ENCODE peak calls at places on chromosome 13, in four cellular contexts. J, F, V and O are unnamed samples. For H3K4me1, the result is how much of the 10 kb centered on the place peaks cover.

GRCh38 chr13:37058801-37059135 is 720 bp downstream of the SUPT20H start:
- DNase-seq in J (peak), F (no peak), V (no peak), O (no peak)

GRCh38 chr13:33174491-33174890 is 111.1 kb downstream of the STARD13 start:
- DNase-seq in J (peak), F (no peak), V (no peak), O (no peak)

GRCh38 chr13:83286737-83287136 is 595.5 kb downstream of the SLITRK1 start:
- DNase-seq in J (no peak), F (no peak), V (no peak), O (no peak)

GRCh38 chr13:23952796-23953195 is 55.5 kb upstream of the C1QTNF9B start:
- DNase-seq in J (no peak), F (no peak), V (no peak), O (no peak)

GRCh38 chr13:105634059-105634458 is 901.4 kb downstream of the EFNB2 start:
- DNase-seq in J (no peak), F (no peak), V (no peak), O (no peak)

GRCh38 chr13:73248711-73249580 is 190.1 kb downstream of the KLF5 start:
- DNase-seq in J (peak), F (no peak), V (no peak), O (no peak)

GRCh38 chr13:91196958-91197357 is 150.5 kb upstream of the MIR17HG start:
- DNase-seq in J (no peak), F (no peak), V (no peak), O (no peak)

GRCh38 chr13:50679321-50679720 is 164.2 kb downstream of the DLEU7 start:
- DNase-seq in J (no peak), F (no peak), V (no peak), O (no peak)

GRCh38 chr13:32415019-32415418 is 12.9 kb downstream of the N4BP2L1 start:
- DNase-seq in J (peak), F (no peak), V (peak), O (peak)

GRCh38 chr13:25114220-25114619 is 18.3 kb downstream of the PABPC3 start:
- DNase-seq in J (peak), F (no peak), V (peak), O (peak)

GRCh38 chr13:87954116-87954515 is 282.9 kb downstream of the SLITRK5 start:
- DNase-seq in J (no peak), F (no peak), V (no peak), O (no peak)

GRCh38 chr13:87356314-87356713 is 314.9 kb upstream of the SLITRK5 start:
- DNase-seq in J (no peak), F (no peak), V (no peak), O (no peak)

GRCh38 chr13:45662122-45662521 is 40.0 kb upstream of the CBY2 start:
- DNase-seq in J (no peak), F (no peak), V (no peak), O (no peak)

GRCh38 chr13:28355046-28355821 is 139.7 kb downstream of the FLT1 start:
- DNase-seq in J (no peak), F (no peak), V (no peak), O (no peak)

GRCh38 chr13:40069173-40070044 is 413.9 kb downstream of the COG6 start:
- DNase-seq in J (peak), F (peak), V (peak), O (peak)

GRCh38 chr13:48000559-48001126 is 430 bp downstream of the SUCLA2 start:
- DNase-seq in J (no peak), F (no peak), V (no peak), O (peak)

GRCh38 chr13:48782429-48782840 is 128.7 kb downstream of the CYSLTR2 start:
- DNase-seq in J (no peak), F (no peak), V (no peak), O (no peak)

GRCh38 chr13:29411493-29411892 is 184.0 kb downstream of the SLC7A1 start:
- DNase-seq in J (no peak), F (no peak), V (no peak), O (no peak)

GRCh38 chr13:109779074-109779473 is 7.3 kb downstream of the IRS2 start:
- DNase-seq in J (peak), F (no peak), V (no peak), O (no peak)

GRCh38 chr13:44088911-44089851 is 209.5 kb downstream of the LACC1 start:
- DNase-seq in J (no peak), F (no peak), V (no peak), O (no peak)

GRCh38 chr13:41268764-41269163 is 5.4 kb upstream of the MTRF1 start:
- DNase-seq in J (no peak), F (no peak), V (no peak), O (no peak)

GRCh38 chr13:92833071-92833470 is 393.5 kb upstream of the GPC6 start:
- DNase-seq in J (no peak), F (no peak), V (no peak), O (no peak)

GRCh38 chr13:107458269-107458668 is 757.1 kb downstream of the LIG4 start:
- DNase-seq in J (no peak), F (no peak), V (no peak), O (no peak)

GRCh38 chr13:96958286-96958891 is 35.9 kb downstream of the OXGR1 start:
- DNase-seq in J (peak), F (no peak), V (peak), O (no peak)

GRCh38 chr13:76822691-76823267 is 63.4 kb downstream of the KCTD12 start:
- DNase-seq in J (no peak), F (no peak), V (no peak), O (no peak)

GRCh38 chr13:67107973-67108372 is 122.2 kb downstream of the PCDH9 start:
- DNase-seq in J (no peak), F (no peak), V (no peak), O (no peak)

GRCh38 chr13:108963846-108964600 is 334.6 kb downstream of the MYO16 start:
- DNase-seq in J (no peak), F (no peak), V (no peak), O (no peak)

GRCh38 chr13:96817336-96817941 is 176.8 kb downstream of the OXGR1 start:
- DNase-seq in J (peak), F (no peak), V (no peak), O (no peak)

GRCh38 chr13:39370554-39370953 is 232.4 kb downstream of the LHFPL6 start:
- DNase-seq in J (no peak), F (no peak), V (no peak), O (no peak)

GRCh38 chr13:46995874-46996273 is 99.0 kb upstream of the HTR2A start:
- DNase-seq in J (no peak), F (no peak), V (no peak), O (no peak)

GRCh38 chr13:31756346-31756745 is 17.0 kb downstream of the RXFP2 start:
- DNase-seq in J (no peak), F (no peak), V (no peak), O (no peak)

GRCh38 chr13:67330149-67330548 is 100.0 kb upstream of the PCDH9 start:
- DNase-seq in J (no peak), F (no peak), V (no peak), O (no peak)

GRCh38 chr13:45879666-45880065 is 28.1 kb upstream of the SIAH3 start:
- DNase-seq in J (no peak), F (no peak), V (peak), O (peak)

GRCh38 chr13:84208251-84208650 is 326.0 kb upstream of the SLITRK1 start:
- DNase-seq in J (no peak), F (no peak), V (no peak), O (no peak)

GRCh38 chr13:41939403-41939802 is 21.5 kb downstream of the VWA8 start:
- DNase-seq in J (no peak), F (no peak), V (no peak), O (no peak)

GRCh38 chr13:32951580-32951979 is 64.6 kb upstream of the KL start:
- DNase-seq in J (no peak), F (no peak), V (no peak), O (no peak)

GRCh38 chr13:59823495-59823894 is 340.2 kb downstream of the DIAPH3 start:
- DNase-seq in J (no peak), F (no peak), V (no peak), O (no peak)

GRCh38 chr13:37386276-37386675 is 212.3 kb downstream of the POSTN start:
- DNase-seq in J (no peak), F (no peak), V (no peak), O (no peak)

GRCh38 chr13:52353116-52353718 is 52.8 kb downstream of the THSD1 start:
- DNase-seq in J (no peak), F (no peak), V (no peak), O (no peak)

GRCh38 chr13:52345631-52346251 is 60.2 kb downstream of the THSD1 start:
- DNase-seq in J (no peak), F (no peak), V (no peak), O (no peak)

GRCh38 chr13:52348081-52348480 is 57.9 kb downstream of the THSD1 start:
- DNase-seq in J (no peak), F (no peak), V (no peak), O (no peak)

GRCh38 chr13:52345048-52345447 is 60.9 kb downstream of the THSD1 start:
- DNase-seq in J (no peak), F (no peak), V (no peak), O (no peak)

GRCh38 chr13:52348983-52349780 is 56.8 kb downstream of the THSD1 start:
- DNase-seq in J (no peak), F (no peak), V (no peak), O (no peak)
- H3K27ac ChIP-seq in J (peak), F (no peak), V (no peak), O (no peak)

GRCh38 chr13:26132756-26133155 is 80.9 kb upstream of the SHISA2 start:
- DNase-seq in J (no peak), F (no peak), V (no peak), O (no peak)

GRCh38 chr13:26133286-26133685 is 81.5 kb upstream of the SHISA2 start:
- DNase-seq in J (no peak), F (no peak), V (no peak), O (no peak)

GRCh38 chr13:26128676-26129075 is 76.9 kb upstream of the SHISA2 start:
- DNase-seq in J (no peak), F (no peak), V (no peak), O (no peak)

DNA sequence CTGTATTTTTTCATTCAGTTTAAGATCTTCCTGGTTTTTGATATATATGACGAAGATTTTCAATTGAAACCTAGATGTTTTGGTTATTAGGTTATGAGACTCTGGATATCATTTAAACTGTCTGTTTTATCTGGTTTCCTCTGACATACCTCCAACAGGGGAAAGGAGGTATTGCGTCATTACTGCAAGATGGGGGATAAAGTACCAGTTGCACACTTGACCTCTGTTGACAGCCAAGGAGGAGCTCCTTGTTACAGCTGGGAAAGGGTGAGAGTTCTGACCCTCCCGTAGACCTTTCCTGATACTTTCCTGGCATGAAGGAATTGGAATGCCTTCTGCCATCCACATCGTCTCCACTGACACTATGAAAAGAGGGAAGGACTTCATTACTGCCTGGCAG is 82.0 kb upstream of the SHISA2 start:
- DNase-seq in J (no peak), F (no peak), V (no peak), O (no peak)
- H3K4me1 ChIP-seq in J (under half), F (under half), V (under half), O (under half)

GRCh38 chr13:30719521-30719914 is 15.8 kb upstream of the ALOX5AP start:
- DNase-seq in J (no peak), F (no peak), V (no peak), O (no peak)

GRCh38 chr13:30722361-30722760 is 13.0 kb upstream of the ALOX5AP start:
- DNase-seq in J (no peak), F (no peak), V (no peak), O (no peak)

GRCh38 chr13:30715837-30716236 is 19.5 kb upstream of the ALOX5AP start:
- DNase-seq in J (no peak), F (no peak), V (no peak), O (no peak)

GRCh38 chr13:30718661-30719520 is 16.5 kb upstream of the ALOX5AP start:
- DNase-seq in J (no peak), F (no peak), V (no peak), O (no peak)

DNA sequence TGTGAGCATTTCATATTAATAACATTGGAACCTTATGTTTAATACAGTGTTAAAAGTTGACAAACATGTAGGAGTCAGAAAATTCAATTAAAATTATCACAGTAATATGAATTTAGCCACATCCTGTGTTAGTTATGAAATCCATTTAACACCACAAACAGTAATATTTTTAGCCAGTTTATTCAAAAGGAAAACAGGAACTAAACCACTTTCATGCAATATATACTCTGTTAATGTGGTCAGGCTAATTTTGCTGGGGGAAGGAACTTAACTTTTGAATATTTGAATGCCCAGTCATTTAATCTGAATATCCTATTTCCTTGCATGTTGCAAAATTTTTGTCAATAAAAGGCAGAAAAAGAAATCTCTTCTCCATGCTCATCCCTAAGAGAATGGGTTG is 14.9 kb upstream of the ALOX5AP start:
- DNase-seq in J (no peak), F (no peak), V (no peak), O (no peak)
- TF ChIP-seq EP300 in J (no peak), F (no peak), V (no peak), O (no peak)

GRCh38 chr13:27005976-27006518 is 165.6 kb downstream of the USP12 start:
- DNase-seq in J (no peak), F (no peak), V (no peak), O (no peak)
- H3K27ac ChIP-seq in J (no peak), F (no peak), V (no peak), O (peak)

DNA sequence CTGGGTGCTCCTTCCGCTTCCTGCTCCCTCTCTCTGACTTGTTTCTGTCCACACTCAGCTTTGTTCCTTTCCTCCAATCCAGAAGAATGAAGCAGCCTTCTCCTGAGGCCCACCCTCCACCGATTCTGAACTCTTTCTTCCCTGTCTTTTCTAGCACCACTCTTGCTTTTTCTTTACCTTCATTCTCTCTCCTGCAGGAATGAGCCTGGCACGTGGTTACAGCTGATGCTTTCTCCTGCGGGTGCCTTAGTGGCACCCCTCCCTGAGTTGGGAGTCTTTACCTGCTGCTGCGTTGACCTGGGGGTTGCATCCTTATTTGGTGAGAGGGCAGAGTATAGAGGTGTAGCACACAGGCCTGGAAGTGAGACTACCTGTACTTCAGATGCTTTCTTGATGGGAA is 6.2 kb downstream of the UBAC2 start:
- DNase-seq in J (no peak), F (no peak), V (no peak), O (no peak)
- H3K4me1 ChIP-seq in J (under half), F (under half), V (under half), O (under half)

DNA sequence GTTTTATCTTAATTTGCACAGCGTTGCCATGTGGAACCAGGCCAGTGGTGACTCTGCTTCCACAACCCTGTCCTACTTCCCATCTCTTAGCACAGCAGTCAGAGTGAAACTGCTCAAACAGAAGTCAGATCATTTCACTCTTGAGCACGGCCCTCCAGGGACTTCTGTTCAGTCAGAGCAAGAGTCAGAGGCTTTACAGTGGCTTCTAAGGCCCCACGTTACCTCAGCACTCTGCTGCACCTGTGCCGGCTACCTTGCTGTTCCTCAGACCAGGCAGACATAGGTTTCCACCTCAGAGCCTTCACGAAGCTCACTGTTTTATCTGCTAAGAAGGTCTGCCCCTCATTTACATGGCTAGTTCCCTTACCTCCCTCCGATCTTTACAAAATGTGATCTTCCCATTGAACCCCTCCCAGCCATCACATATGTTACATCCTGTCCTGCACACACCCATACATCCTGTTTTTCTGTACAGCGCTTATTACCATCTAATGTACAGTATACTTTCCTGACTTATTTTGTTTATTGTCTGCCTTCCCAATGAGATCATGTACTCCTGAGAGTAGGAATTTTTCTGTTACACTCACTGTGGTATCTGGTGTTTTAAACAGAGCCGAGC is 41.6 kb downstream of the TM9SF2 start:
- DNase-seq in J (no peak), F (no peak), V (no peak), O (peak)
- TF ChIP-seq EP300 in J (no peak), F (no peak), V (no peak), O (no peak)

GRCh38 chr13:110953833-110954532 is 39.1 kb upstream of the ANKRD10 start:
- DNase-seq in J (no peak), F (no peak), V (no peak), O (no peak)
- H3K27ac ChIP-seq in J (no peak), F (no peak), V (peak), O (no peak)

GRCh38 chr13:102879793-102880499 is 34.1 kb downstream of the ERCC5 start:
- DNase-seq in J (no peak), F (no peak), V (no peak), O (no peak)
- H3K4me1 ChIP-seq in J (under half), F (under half), V (under half), O (under half)